ENCODE peak calls at places on chromosomes 4 and X, in four cellular contexts. Z, F, Q and T are unnamed samples.

GRCh38 chr4:149183638-149184037 is 632.0 kb downstream of the IQCM start:
- DNase-seq in Q (no peak), F (no peak), Z (no peak), T (no peak)

GRCh38 chrX:57282568-57282967 is 3.9 kb upstream of the FAAH2 start:
- DNase-seq in F (no peak), Z (no peak), Q (no peak), T (no peak)

GRCh38 chr4:139617702-139618490 is 47.7 kb upstream of the MGST2 start:
- DNase-seq in Q (no peak), Z (peak), F (no peak), T (no peak)

GRCh38 chr4:2168469-2169319 is 73.2 kb downstream of the HAUS3 start:
- DNase-seq in F (no peak), Z (no peak), Q (no peak), T (no peak)

GRCh38 chr4:2913168-2913567 is 50.0 kb downstream of the NOP14 start:
- DNase-seq in Q (no peak), F (no peak), Z (no peak), T (no peak)

GRCh38 chrX:72272868-72273267 is 4.2 kb downstream of the RPS4X start:
- DNase-seq in Q (no peak), Z (peak), F (no peak), T (no peak)

GRCh38 chr4:98741952-98742351 is 83.5 kb upstream of the TSPAN5 start:
- DNase-seq in Z (no peak), F (no peak), Q (no peak), T (no peak)

GRCh38 chr4:158259955-158260575 is 49.8 kb downstream of the TMEM144 start:
- DNase-seq in Q (no peak), F (no peak), Z (peak), T (no peak)

GRCh38 chr4:73608677-73609594 is 11.3 kb downstream of the RASSF6 start:
- DNase-seq in Q (no peak), Z (peak), F (no peak), T (no peak)

GRCh38 chrX:29617276-29617675 is 598.1 kb upstream of the MAGEB2 start:
- DNase-seq in Z (peak), Q (no peak), F (no peak), T (no peak)

GRCh38 chr4:143356493-143356892 is 19.8 kb downstream of the GAB1 start:
- DNase-seq in F (no peak), Z (no peak), Q (no peak), T (no peak)

GRCh38 chr4:102598102-102598758 is 97.1 kb downstream of the NFKB1 start:
- DNase-seq in Q (no peak), F (no peak), Z (peak), T (no peak)

GRCh38 chrX:132877954-132878536 is 80.4 kb downstream of the HS6ST2 start:
- DNase-seq in Z (no peak), Q (no peak), F (no peak), T (no peak)

GRCh38 chr4:184335520-184335919 is 117.8 kb upstream of the ENPP6 start:
- DNase-seq in Q (no peak), Z (peak), F (no peak), T (no peak)

GRCh38 chr4:32455231-32455630 is 1735.1 kb downstream of the PCDH7 start:
- DNase-seq in F (no peak), Z (peak), Q (no peak), T (no peak)

GRCh38 chrX:115373308-115373707 is 83.8 kb downstream of the LUZP4 start:
- DNase-seq in Q (no peak), F (no peak), Z (no peak), T (no peak)

GRCh38 chr4:76147454-76148141 is 599 bp downstream of the NUP54 start:
- DNase-seq in Q (peak), F (no peak), Z (peak), T (no peak)

GRCh38 chrX:11212741-11213140 is 80.5 kb upstream of the AMELX start:
- DNase-seq in Q (no peak), F (no peak), Z (no peak), T (no peak)

GRCh38 chr4:956531-957230 is 16.7 kb downstream of the DGKQ start:
- DNase-seq in F (no peak), Q (no peak), Z (no peak), T (no peak)

GRCh38 chr4:76550966-76551780 is 116.1 kb downstream of the SHROOM3 start:
- DNase-seq in Z (no peak), Q (no peak), F (no peak), T (no peak)

GRCh38 chr4:37792241-37792640 is 34.2 kb upstream of the PGM2 start:
- DNase-seq in Z (no peak), F (no peak), Q (no peak), T (no peak)

GRCh38 chr4:138898282-138898681 is 117.3 kb upstream of the NOCT start:
- DNase-seq in F (no peak), Z (peak), Q (no peak), T (no peak)

GRCh38 chr4:98318521-98318920 is 57.3 kb downstream of the RAP1GDS1 start:
- DNase-seq in Q (no peak), F (no peak), Z (no peak), T (no peak)

GRCh38 chr4:10013722-10014121 is 7.6 kb downstream of the SLC2A9 start:
- DNase-seq in Q (no peak), F (no peak), Z (no peak), T (no peak)

GRCh38 chr4:143616771-143617170 is 83.7 kb downstream of the FREM3 start:
- DNase-seq in Z (peak), F (no peak), Q (no peak), T (no peak)

GRCh38 chr4:3464349-3464905 is 1.3 kb downstream of the DOK7 start:
- DNase-seq in Q (no peak), F (no peak), Z (no peak), T (no peak)

GRCh38 chrX:138034136-138034535 is 468.2 kb downstream of the ZIC3 start:
- DNase-seq in Z (no peak), F (no peak), Q (no peak), T (no peak)

GRCh38 chr4:174134361-174134760 is 149.1 kb downstream of the FBXO8 start:
- DNase-seq in Q (no peak), Z (peak), F (no peak), T (no peak)

GRCh38 chr4:180105362-180105761 is 2137.8 kb upstream of the TENM3 start:
- DNase-seq in F (no peak), Z (no peak), Q (no peak), T (no peak)

GRCh38 chr4:174604198-174604597 is 81.9 kb upstream of the HPGD start:
- DNase-seq in Z (peak), Q (no peak), F (no peak), T (no peak)